ENCODE peak calls at places on chromosomes 13 and 19, in four cellular contexts. One of them, this sample, is unnamed.
A peak's percentile ranks its signal among the peaks of the same experiment; 100 is the strongest.

GRCh38 chr19:43763473-43763939 is 8.7 kb upstream of the SMG9 start:
- DNase-seq in H9: no peak
- DNase-seq in fibroblast of lung: peak; percentile 71
- DNase-seq in K562: no peak
- DNase-seq in this sample: peak; percentile 55

GRCh38 chr19:7897289-7897688 is 6.4 kb upstream of the MAP2K7 start:
- DNase-seq in K562: no peak
- DNase-seq in fibroblast of lung: no peak
- DNase-seq in H9: no peak
- DNase-seq in this sample: no peak

GRCh38 chr19:7191946-7192691 is 102.1 kb downstream of the INSR start:
- DNase-seq in K562: no peak
- DNase-seq in H9: no peak
- DNase-seq in fibroblast of lung: no peak
- DNase-seq in this sample: no peak

GRCh38 chr19:8459095-8459494 is 14.3 kb downstream of the HNRNPM start:
- DNase-seq in K562: no peak
- DNase-seq in fibroblast of lung: no peak
- DNase-seq in H9: no peak
- DNase-seq in this sample: no peak

GRCh38 chr19:14871619-14872230 is 14.2 kb downstream of the OR7A17 start:
- DNase-seq in H9: no peak
- DNase-seq in fibroblast of lung: no peak
- DNase-seq in K562: peak; percentile 29
- DNase-seq in this sample: no peak

GRCh38 chr19:50384685-50385535 is 763 bp downstream of the POLD1 start:
- DNase-seq in fibroblast of lung: peak; percentile 48
- DNase-seq in H9: no peak
- DNase-seq in K562: peak; percentile 31
- DNase-seq in this sample: peak; percentile 38

GRCh38 chr19:53290758-53291549 is 23.4 kb upstream of the VN1R4 start:
- DNase-seq in fibroblast of lung: no peak
- DNase-seq in K562: no peak
- DNase-seq in H9: no peak
- DNase-seq in this sample: no peak

GRCh38 chr19:35869327-35870123 is 1.2 kb downstream of the APLP1 start:
- DNase-seq in fibroblast of lung: peak; percentile 78
- DNase-seq in H9: peak; percentile 97
- DNase-seq in K562: peak; percentile 87
- DNase-seq in this sample: peak; percentile 65

GRCh38 chr19:48858984-48859710 is 9.3 kb downstream of the PLEKHA4 start:
- DNase-seq in K562: peak; percentile 89
- DNase-seq in fibroblast of lung: no peak
- DNase-seq in H9: peak; percentile 77
- DNase-seq in this sample: no peak

GRCh38 chr19:46868444-46868843 is 7.6 kb downstream of the ARHGAP35 start:
- DNase-seq in H9: no peak
- DNase-seq in K562: no peak
- DNase-seq in fibroblast of lung: no peak
- DNase-seq in this sample: no peak

GRCh38 chr13:67075239-67075638 is 154.9 kb downstream of the PCDH9 start:
- DNase-seq in K562: no peak
- DNase-seq in H9: no peak
- DNase-seq in fibroblast of lung: no peak
- DNase-seq in this sample: no peak

GRCh38 chr19:33821871-33822270 is 25.2 kb downstream of the KCTD15 start:
- DNase-seq in H9: no peak
- DNase-seq in K562: no peak
- DNase-seq in fibroblast of lung: no peak
- DNase-seq in this sample: no peak

GRCh38 chr13:74919914-74920313 is 562.1 kb downstream of the TBC1D4 start:
- DNase-seq in H9: no peak
- DNase-seq in K562: no peak
- DNase-seq in fibroblast of lung: no peak
- DNase-seq in this sample: no peak

GRCh38 chr13:29435125-29435911 is 160.2 kb downstream of the SLC7A1 start:
- DNase-seq in fibroblast of lung: peak; percentile 96
- DNase-seq in K562: no peak
- DNase-seq in H9: no peak
- DNase-seq in this sample: peak; percentile 95

GRCh38 chr13:39565036-39565949 is 37.7 kb downstream of the LHFPL6 start:
- DNase-seq in fibroblast of lung: peak; percentile 98
- DNase-seq in H9: peak; percentile 70
- DNase-seq in K562: no peak
- DNase-seq in this sample: peak; percentile 97

GRCh38 chr13:93151277-93151676 is 75.3 kb upstream of the GPC6 start:
- DNase-seq in H9: no peak
- DNase-seq in fibroblast of lung: peak; percentile 90
- DNase-seq in K562: no peak
- DNase-seq in this sample: peak; percentile 89

GRCh38 chr19:30036154-30037129 is 94.4 kb downstream of the URI1 start:
- DNase-seq in fibroblast of lung: peak; percentile 60
- DNase-seq in K562: no peak
- DNase-seq in H9: no peak
- DNase-seq in this sample: peak; percentile 45

DNA sequence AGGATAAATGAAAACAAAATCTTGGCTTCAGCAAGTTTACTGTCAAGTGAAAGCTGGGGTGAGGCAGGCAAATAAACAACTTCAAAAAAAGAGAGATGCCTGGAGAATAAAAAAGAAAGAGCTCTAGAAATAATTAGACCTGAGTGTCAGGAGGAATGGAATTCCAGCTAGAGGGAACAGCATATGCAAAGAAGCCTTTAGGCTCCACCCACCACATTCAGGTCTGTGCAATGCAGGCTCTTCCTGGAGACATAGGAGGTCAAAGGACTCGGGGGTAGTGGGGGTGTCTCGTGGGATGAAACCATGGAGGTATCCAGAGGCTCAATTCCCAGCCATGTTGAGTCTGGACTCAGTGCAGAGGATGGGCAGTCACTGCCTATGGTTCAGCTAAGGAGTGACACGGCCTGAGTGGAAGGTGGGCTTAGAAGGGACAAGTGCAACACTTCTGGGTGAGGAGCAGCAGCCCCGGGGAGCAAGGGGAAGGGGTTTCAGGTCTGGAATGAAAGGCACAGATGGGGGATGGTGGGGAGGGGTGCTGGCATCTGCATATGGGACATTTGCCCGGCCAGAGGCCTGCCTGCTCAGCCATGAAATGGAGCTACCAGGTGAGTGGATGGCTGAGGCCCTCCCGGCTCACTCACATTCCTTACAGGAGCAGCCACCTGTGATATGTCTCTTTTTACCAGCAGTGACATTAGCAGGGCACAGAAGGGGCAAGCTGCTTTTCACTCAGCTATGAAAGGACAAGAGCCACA is 12.3 kb downstream of the LATS2 start:
- DNase-seq in H9: no peak
- DNase-seq in fibroblast of lung: no peak
- DNase-seq in K562: no peak
- DNase-seq in this sample: no peak
- H3K79me2 ChIP-seq in H9: peaks cover 50% of the 10 kb centered on the region
- H3K79me2 ChIP-seq in fibroblast of lung: peaks cover 96% of the 10 kb centered on the region
- H3K79me2 ChIP-seq in K562: no peaks in the 10 kb centered on the region
- H3K79me2 ChIP-seq in this sample: peaks cover 100% of the 10 kb centered on the region

GRCh38 chr19:10194500-10195198 is at the start of gene DNMT1:
- DNase-seq in fibroblast of lung: peak; percentile 96
- DNase-seq in H9: peak; percentile 96
- DNase-seq in K562: peak; percentile 100
- DNase-seq in this sample: peak; percentile 93

GRCh38 chr19:10189631-10190425 is 4.9 kb downstream of the DNMT1 start:
- DNase-seq in fibroblast of lung: peak; percentile 15
- DNase-seq in K562: no peak
- DNase-seq in H9: no peak
- DNase-seq in this sample: no peak

GRCh38 chr19:10193666-10194499 is 870 bp downstream of the DNMT1 start:
- DNase-seq in H9: peak; percentile 48
- DNase-seq in fibroblast of lung: peak; percentile 67
- DNase-seq in K562: peak; percentile 75
- DNase-seq in this sample: peak; percentile 58

GRCh38 chr19:10192922-10193321 is 1.8 kb downstream of the DNMT1 start:
- DNase-seq in H9: no peak
- DNase-seq in K562: no peak
- DNase-seq in fibroblast of lung: no peak
- DNase-seq in this sample: no peak

GRCh38 chr19:10191347-10191746 is 3.4 kb downstream of the DNMT1 start:
- DNase-seq in K562: no peak
- DNase-seq in fibroblast of lung: peak; percentile 91
- DNase-seq in H9: no peak
- DNase-seq in this sample: peak; percentile 89
- H2AFZ ChIP-seq in K562: no peak overlapping the region
- H2AFZ ChIP-seq in fibroblast of lung: no peak overlapping the region
- H2AFZ ChIP-seq in H9: no peak overlapping the region
- H2AFZ ChIP-seq in this sample: no peak overlapping the region

DNA sequence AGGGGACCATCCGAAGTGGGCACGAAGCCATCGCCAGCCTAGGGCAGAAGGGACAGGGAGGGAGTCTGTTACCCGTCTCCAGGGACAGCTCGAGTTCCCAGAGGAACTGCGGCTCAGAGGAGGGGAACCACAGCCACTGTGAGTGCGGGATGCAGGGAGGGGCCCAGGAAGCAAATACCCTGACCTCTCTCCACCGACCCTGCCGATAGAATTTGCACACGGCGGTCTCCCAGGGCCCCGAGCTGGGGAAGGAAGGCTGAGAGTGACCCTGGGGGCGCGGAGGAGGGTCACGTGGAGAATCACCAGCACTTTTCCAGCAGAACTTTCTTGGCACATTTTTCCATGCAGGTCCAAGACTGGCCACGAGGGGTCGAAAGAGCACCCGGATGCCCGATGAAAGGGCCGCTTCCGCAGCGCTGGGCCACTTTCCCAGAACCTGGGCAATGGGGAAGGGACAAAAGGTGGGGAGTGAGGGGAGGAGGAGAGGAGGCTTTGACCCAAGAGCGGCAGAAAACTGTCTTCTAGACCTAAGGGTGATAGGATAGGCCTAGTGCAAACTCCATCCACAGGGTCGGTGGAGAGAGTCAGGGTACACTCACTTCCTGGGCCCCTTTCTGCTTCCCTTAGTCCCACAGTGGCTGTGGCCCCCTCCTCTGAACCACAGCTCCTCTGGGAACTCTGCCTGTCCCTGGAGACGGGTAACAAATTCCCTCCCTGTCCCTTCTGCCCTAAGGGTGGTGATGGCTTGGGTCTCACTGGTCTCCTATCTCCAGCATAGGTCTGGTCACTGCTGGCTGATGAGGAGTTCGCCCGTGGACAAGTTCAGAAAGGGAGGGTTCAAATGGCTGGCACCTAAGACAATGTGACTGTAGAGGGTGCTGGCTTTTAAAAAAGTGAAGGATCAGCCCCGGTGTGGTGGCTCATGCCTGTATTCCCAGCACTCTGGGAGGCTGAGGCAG is 5.3 kb upstream of the GPR4 start:
- DNase-seq in K562: peak; percentile 75
- DNase-seq in fibroblast of lung: peak; percentile 44
- DNase-seq in H9: peak; percentile 90
- DNase-seq in this sample: peak; percentile 23
- H3K9ac ChIP-seq in K562: peak overlapping the region; percentile 27
- H3K9ac ChIP-seq in fibroblast of lung: no peak overlapping the region
- H3K9ac ChIP-seq in H9: peak overlapping the region; percentile 27
- H3K9ac ChIP-seq in this sample: peak overlapping the region; percentile 61

GRCh38 chr19:21148681-21149080 is 6.8 kb downstream of the ZNF431 start:
- DNase-seq in fibroblast of lung: no peak
- DNase-seq in H9: no peak
- DNase-seq in K562: no peak
- DNase-seq in this sample: no peak

GRCh38 chr19:21147540-21147939 is 5.7 kb downstream of the ZNF431 start:
- DNase-seq in fibroblast of lung: no peak
- DNase-seq in K562: no peak
- DNase-seq in H9: no peak
- DNase-seq in this sample: no peak

GRCh38 chr19:21151460-21151859 is 9.6 kb downstream of the ZNF431 start:
- DNase-seq in H9: no peak
- DNase-seq in K562: no peak
- DNase-seq in fibroblast of lung: no peak
- DNase-seq in this sample: no peak

GRCh38 chr19:21149877-21150276 is 8.0 kb downstream of the ZNF431 start:
- DNase-seq in H9: no peak
- DNase-seq in fibroblast of lung: no peak
- DNase-seq in K562: no peak
- DNase-seq in this sample: no peak
- H3K79me2 ChIP-seq in H9: peaks cover 1% of the 10 kb centered on the region
- H3K79me2 ChIP-seq in fibroblast of lung: no peaks in the 10 kb centered on the region
- H3K79me2 ChIP-seq in K562: peaks cover 52% of the 10 kb centered on the region
- H3K79me2 ChIP-seq in this sample: peaks cover 10% of the 10 kb centered on the region

DNA sequence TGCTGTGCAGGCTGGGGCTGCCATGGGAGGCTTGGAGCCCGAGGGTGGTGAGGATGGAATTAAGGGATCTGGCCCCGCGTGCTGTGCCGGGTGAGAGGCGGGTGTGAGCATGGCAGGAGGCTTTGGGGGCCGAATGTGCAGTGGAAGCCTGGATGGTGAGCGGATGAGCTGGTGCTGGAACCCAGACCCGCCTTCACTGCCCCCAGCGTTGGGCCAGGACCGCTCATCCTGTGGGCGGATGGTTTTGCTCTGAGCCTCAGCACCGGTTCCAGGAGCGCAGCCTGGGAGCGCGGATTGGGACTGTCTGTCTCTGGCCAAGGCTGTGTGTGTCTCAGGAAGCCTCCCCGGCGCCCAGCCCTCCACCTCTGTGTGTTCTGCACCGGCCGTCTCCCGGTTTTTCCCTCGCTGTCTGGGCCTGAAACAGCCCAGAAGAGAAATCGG is 16.7 kb downstream of the KDM4B start:
- DNase-seq in K562: no peak
- DNase-seq in fibroblast of lung: no peak
- DNase-seq in H9: no peak
- DNase-seq in this sample: no peak
- H2AFZ ChIP-seq in K562: no peak overlapping the region
- H2AFZ ChIP-seq in fibroblast of lung: no peak overlapping the region
- H2AFZ ChIP-seq in H9: no peak overlapping the region
- H2AFZ ChIP-seq in this sample: no peak overlapping the region

GRCh38 chr19:55264531-55264930 is 5.7 kb upstream of the PPP6R1 start:
- DNase-seq in H9: no peak
- DNase-seq in fibroblast of lung: no peak
- DNase-seq in K562: no peak
- DNase-seq in this sample: no peak

GRCh38 chr19:55259540-55260210 is 858 bp upstream of the PPP6R1 start:
- DNase-seq in fibroblast of lung: no peak
- DNase-seq in K562: no peak
- DNase-seq in H9: no peak
- DNase-seq in this sample: no peak

GRCh38 chr19:55261671-55262126 is 2.9 kb upstream of the PPP6R1 start:
- DNase-seq in H9: peak; percentile 64
- DNase-seq in fibroblast of lung: no peak
- DNase-seq in K562: no peak
- DNase-seq in this sample: no peak

GRCh38 chr19:55265173-55265572 is 6.4 kb upstream of the PPP6R1 start:
- DNase-seq in H9: no peak
- DNase-seq in fibroblast of lung: no peak
- DNase-seq in K562: no peak
- DNase-seq in this sample: no peak

DNA sequence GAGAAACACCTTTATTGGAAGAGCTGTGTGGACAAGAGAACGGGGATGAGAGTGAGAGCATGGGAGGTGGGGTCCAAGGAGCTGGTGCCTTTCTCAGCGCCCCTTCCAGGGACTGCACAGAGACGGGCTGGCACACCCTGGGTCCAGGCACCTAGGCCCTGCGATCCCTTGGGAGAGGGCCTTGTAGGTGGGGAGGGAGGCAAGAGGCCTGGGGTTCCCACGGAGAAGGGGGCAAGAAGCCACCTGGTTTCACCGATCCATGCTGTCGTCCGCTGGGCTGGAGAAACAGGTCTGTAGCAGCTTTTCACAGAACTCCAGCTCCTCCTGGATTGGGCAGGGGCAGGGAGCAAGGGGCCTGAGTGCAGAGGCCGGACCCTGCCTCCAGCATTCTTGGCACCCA is 3.5 kb upstream of the PPP6R1 start:
- DNase-seq in H9: no peak
- DNase-seq in fibroblast of lung: no peak
- DNase-seq in K562: no peak
- DNase-seq in this sample: no peak
- H3K9ac ChIP-seq in H9: no peak overlapping the region
- H3K9ac ChIP-seq in fibroblast of lung: no peak overlapping the region
- H3K9ac ChIP-seq in K562: no peak overlapping the region
- H3K9ac ChIP-seq in this sample: no peak overlapping the region

This sample was measured in astrocyte.